ENCODE peak calls at places on chromosome 1, in six cellular contexts. E, N, A, Z, V and G are unnamed samples.

GRCh38 chr1:161958425-161958824 is 65.2 kb downstream of the OLFML2B start:
- DNase-seq in N (no peak), A (no peak), V (no peak), Z (no peak), E (no peak), G (no peak)

GRCh38 chr1:93446837-93447451 is 974 bp upstream of the FNBP1L start:
- DNase-seq in Z (peak; percentile 71), A (peak; percentile 80), V (peak; percentile 65), E (no peak), N (peak; percentile 71), G (no peak)

GRCh38 chr1:7232441-7232840 is 447.2 kb downstream of the CAMTA1 start:
- DNase-seq in V (no peak), N (no peak), Z (no peak), E (no peak), A (no peak), G (no peak)

GRCh38 chr1:76640092-76640491 is 227.2 kb upstream of the ST6GALNAC5 start:
- DNase-seq in E (no peak), N (no peak), Z (no peak), A (no peak), V (no peak), G (no peak)

GRCh38 chr1:18440385-18441226 is 40.1 kb upstream of the KLHDC7A start:
- DNase-seq in A (peak; percentile 43), E (no peak), V (no peak), Z (no peak), N (no peak), G (no peak)

GRCh38 chr1:119136401-119136800 is 4.1 kb downstream of the WARS2 start:
- DNase-seq in Z (no peak), E (no peak), A (no peak), V (no peak), N (no peak), G (no peak)

GRCh38 chr1:222346955-222347354 is 200.9 kb downstream of the HHIPL2 start:
- DNase-seq in V (no peak), A (no peak), E (no peak), Z (no peak), N (no peak), G (no peak)

GRCh38 chr1:237562247-237562823 is 328.4 kb downstream of the ZP4 start:
- DNase-seq in A (peak; percentile 11), Z (no peak), N (no peak), V (peak; percentile 35), E (no peak), G (no peak)

GRCh38 chr1:152884966-152885624 is 7.0 kb downstream of the SMCP start:
- DNase-seq in E (no peak), A (no peak), V (no peak), N (no peak), Z (no peak), G (no peak)

GRCh38 chr1:183770816-183771128 is 34.1 kb upstream of the RGL1 start:
- DNase-seq in A (no peak), Z (no peak), V (no peak), E (no peak), N (no peak), G (no peak)

GRCh38 chr1:9352364-9353140 is 59.9 kb downstream of the SPSB1 start:
- DNase-seq in Z (no peak), V (no peak), A (no peak), N (no peak), E (no peak), G (no peak)

GRCh38 chr1:87678221-87678715 is 349.6 kb downstream of the LMO4 start:
- DNase-seq in A (no peak), E (no peak), V (no peak), Z (no peak), N (no peak), G (no peak)

GRCh38 chr1:32255072-32256071 is 4.3 kb downstream of the LCK start:
- DNase-seq in E (no peak), V (no peak), Z (no peak), A (no peak), N (peak; percentile 67), G (no peak)

GRCh38 chr1:121458291-121459048 is 273.7 kb downstream of the SRGAP2C start:
- DNase-seq in E (no peak), Z (no peak), V (no peak), N (no peak), A (no peak), G (no peak)

GRCh38 chr1:246836169-246836568 is 95.6 kb downstream of the AHCTF1 start:
- DNase-seq in A (no peak), E (no peak), Z (no peak), V (no peak), N (no peak), G (no peak)

GRCh38 chr1:187794561-187794960 is 965.8 kb downstream of the PLA2G4A start:
- DNase-seq in V (no peak), Z (no peak), E (no peak), A (no peak), N (no peak), G (no peak)

GRCh38 chr1:176539018-176539417 is 76.0 kb downstream of the PAPPA2 start:
- DNase-seq in Z (no peak), A (no peak), E (no peak), V (no peak), N (no peak), G (no peak)

GRCh38 chr1:2606004-2606805 is 19.6 kb downstream of the PRXL2B start:
- DNase-seq in E (no peak), N (no peak), Z (no peak), A (no peak), V (no peak), G (no peak)

GRCh38 chr1:246797157-246797556 is 72.9 kb downstream of the SCCPDH start:
- DNase-seq in N (no peak), Z (no peak), A (no peak), E (no peak), V (no peak), G (no peak)

GRCh38 chr1:40625076-40625475 is 40.4 kb downstream of the RIMS3 start:
- DNase-seq in N (peak; percentile 59), Z (no peak), A (peak; percentile 66), E (no peak), V (no peak), G (no peak)

GRCh38 chr1:116990612-116991151 is 10.9 kb upstream of the CD101 start:
- DNase-seq in Z (peak; percentile 84), A (peak; percentile 29), V (no peak), E (no peak), N (peak; percentile 58), G (peak; percentile 89)

GRCh38 chr1:70462611-70463010 is 51.5 kb downstream of the CTH start:
- DNase-seq in Z (no peak), V (no peak), A (peak; percentile 19), N (no peak), E (no peak), G (no peak)

GRCh38 chr1:214228976-214229375 is 52.0 kb upstream of the SMYD2 start:
- DNase-seq in E (no peak), A (no peak), N (no peak), V (no peak), Z (no peak), G (peak; percentile 38)

GRCh38 chr1:82777240-82777639 is 976.5 kb downstream of the ADGRL2 start:
- DNase-seq in A (no peak), V (no peak), E (no peak), N (no peak), Z (no peak), G (no peak)

GRCh38 chr1:82782599-82782998 is 981.9 kb downstream of the ADGRL2 start:
- DNase-seq in Z (no peak), N (no peak), E (no peak), A (no peak), V (no peak), G (no peak)

GRCh38 chr1:82783025-82783424 is 982.3 kb downstream of the ADGRL2 start:
- DNase-seq in E (no peak), N (no peak), V (no peak), Z (no peak), A (no peak), G (no peak)

GRCh38 chr1:82775402-82776000 is 974.8 kb downstream of the ADGRL2 start:
- DNase-seq in V (peak; percentile 49), Z (no peak), N (peak; percentile 46), A (peak; percentile 28), E (no peak), G (no peak)

DNA sequence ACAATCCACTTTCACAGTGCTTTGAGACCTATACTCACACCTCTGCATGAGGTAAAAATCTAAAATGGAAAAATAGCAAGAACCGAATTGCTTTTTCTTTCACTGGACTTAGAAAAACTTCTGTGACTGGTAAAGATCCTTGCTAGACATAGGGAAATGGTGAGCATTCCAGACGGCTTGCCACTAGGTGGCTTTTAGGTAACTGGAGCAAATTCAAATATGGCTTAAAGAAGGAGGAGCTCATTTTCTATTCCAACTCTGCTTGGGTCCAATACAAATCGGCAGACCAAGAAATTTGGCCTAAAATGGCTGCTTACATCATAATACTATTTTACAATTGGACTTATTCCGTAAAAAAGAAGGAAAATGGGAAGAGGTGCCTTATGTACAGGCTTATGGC is 977.9 kb downstream of the ADGRL2 start:
- DNase-seq in Z (no peak), E (no peak), N (no peak), A (peak; percentile 1), V (no peak), G (no peak)
- TF ChIP-seq CTCF in Z (no peak), E (peak; percentile 52), N (no peak), A (no peak), V (no peak), G (peak; percentile 15)

GRCh38 chr1:41800237-41800902 is 118.4 kb downstream of the HIVEP3 start:
- DNase-seq in V (no peak), A (no peak), N (no peak), E (no peak), Z (no peak), G (peak; percentile 81)
- H3K4me1 ChIP-seq in V (no peaks in the 10 kb centered on the region), A (no peaks in the 10 kb centered on the region), N (peaks cover 28% of the 10 kb centered on the region), E (peaks cover 8% of the 10 kb centered on the region), Z (no peaks in the 10 kb centered on the region), G (peaks cover 26% of the 10 kb centered on the region)

GRCh38 chr1:201792534-201793305 is 36.2 kb upstream of the IPO9 start:
- DNase-seq in A (peak; percentile 81), N (peak; percentile 89), Z (peak; percentile 90), E (no peak), V (peak; percentile 80), G (peak; percentile 71)

GRCh38 chr1:201791051-201791774 is 37.7 kb upstream of the IPO9 start:
- DNase-seq in Z (no peak), E (no peak), A (peak; percentile 27), N (no peak), V (no peak), G (no peak)

GRCh38 chr1:201791775-201792166 is 37.2 kb upstream of the IPO9 start:
- DNase-seq in N (no peak), Z (no peak), V (no peak), A (peak; percentile 25), E (no peak), G (peak; percentile 37)

GRCh38 chr1:201795066-201795465 is 33.9 kb upstream of the IPO9 start:
- DNase-seq in Z (no peak), V (peak; percentile 36), E (no peak), N (no peak), A (no peak), G (no peak)

GRCh38 chr1:201793306-201793925 is 35.5 kb upstream of the IPO9 start:
- DNase-seq in E (no peak), A (no peak), Z (no peak), N (no peak), V (no peak), G (no peak)
- TF ChIP-seq CTCF in E (no peak), A (no peak), Z (no peak), N (no peak), V (no peak), G (no peak)

DNA sequence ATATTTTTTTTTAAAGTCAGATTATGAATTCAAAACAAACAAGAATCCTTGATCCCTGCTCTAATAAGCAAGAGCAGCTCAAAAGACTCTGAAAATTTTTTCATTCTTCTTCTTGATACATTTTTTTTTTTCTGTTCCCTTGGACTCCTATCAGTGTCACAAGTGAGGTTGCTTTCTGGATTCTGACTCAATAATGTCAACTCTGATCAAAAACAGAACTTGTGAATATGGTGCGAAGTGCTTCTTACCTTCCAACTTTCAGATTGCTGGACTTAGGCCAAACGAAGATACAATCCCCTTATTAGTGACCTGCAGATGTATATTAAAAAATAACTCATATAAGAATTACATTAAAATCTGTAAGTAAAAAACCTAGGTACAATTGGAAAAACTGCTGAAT is 136.1 kb downstream of the GPATCH2 start:
- DNase-seq in E (no peak), A (no peak), V (no peak), Z (no peak), N (no peak), G (no peak)
- H3K4me1 ChIP-seq in E (no peaks in the 10 kb centered on the region), A (no peaks in the 10 kb centered on the region), V (no peaks in the 10 kb centered on the region), Z (no peaks in the 10 kb centered on the region), N (no peaks in the 10 kb centered on the region), G (no peaks in the 10 kb centered on the region)